ENCODE peak calls at places on chromosomes 7 and 10, in nine cellular contexts. One of them, this sample, is unnamed.

GRCh38 chr7:35467456-35467978 is 213.6 kb upstream of the TBX20 start:
- DNase-seq in fibroblast of the aortic adventitia: no peak
- DNase-seq in NCI-H1694 treated with DMSO at 0.1 percent for 48 hours: no peak
- DNase-seq in activated T-helper 1 cell treated with anti-CD3 and anti-CD28 coated beads, Interleukin-12 subunit alpha, Interleukin-12 subunit beta, Interleukin-2, Interleukin-4 antibody, amounts not matched to agents 30 ng/mL and 10 ng/mL and 1 ng/mL, durations not matched to agents 14 hours and 24 hours and 36 hours: no peak
- DNase-seq in T-helper 2 cell: no peak
- DNase-seq in iris pigment epithelial cell: no peak
- DNase-seq in MCF 10A: no peak
- DNase-seq in uterus: no peak
- DNase-seq in GM13976: no peak
- DNase-seq in this sample: no peak

GRCh38 chr10:69315610-69316312 is 37.5 kb downstream of the HK1 start:
- DNase-seq in fibroblast of the aortic adventitia: no peak
- DNase-seq in NCI-H1694 treated with DMSO at 0.1 percent for 48 hours: no peak
- DNase-seq in activated T-helper 1 cell treated with anti-CD3 and anti-CD28 coated beads, Interleukin-12 subunit alpha, Interleukin-12 subunit beta, Interleukin-2, Interleukin-4 antibody, amounts not matched to agents 30 ng/mL and 10 ng/mL and 1 ng/mL, durations not matched to agents 14 hours and 24 hours and 36 hours: no peak
- DNase-seq in T-helper 2 cell: no peak
- DNase-seq in iris pigment epithelial cell: no peak
- DNase-seq in MCF 10A: no peak
- DNase-seq in uterus: no peak
- DNase-seq in GM13976: no peak
- DNase-seq in this sample: no peak

GRCh38 chr10:4541292-4541691 is 284.7 kb upstream of the AKR1E2 start:
- DNase-seq in fibroblast of the aortic adventitia: peak; percentile 90
- DNase-seq in NCI-H1694 treated with DMSO at 0.1 percent for 48 hours: no peak
- DNase-seq in activated T-helper 1 cell treated with anti-CD3 and anti-CD28 coated beads, Interleukin-12 subunit alpha, Interleukin-12 subunit beta, Interleukin-2, Interleukin-4 antibody, amounts not matched to agents 30 ng/mL and 10 ng/mL and 1 ng/mL, durations not matched to agents 14 hours and 24 hours and 36 hours: no peak
- DNase-seq in T-helper 2 cell: no peak
- DNase-seq in iris pigment epithelial cell: peak; percentile 87
- DNase-seq in MCF 10A: peak; percentile 96
- DNase-seq in uterus: no peak
- DNase-seq in GM13976: no peak
- DNase-seq in this sample: peak; percentile 7

GRCh38 chr7:13988765-13989137 is 715 bp downstream of the ETV1 start:
- DNase-seq in fibroblast of the aortic adventitia: peak; percentile 26
- DNase-seq in NCI-H1694 treated with DMSO at 0.1 percent for 48 hours: no peak
- DNase-seq in activated T-helper 1 cell treated with anti-CD3 and anti-CD28 coated beads, Interleukin-12 subunit alpha, Interleukin-12 subunit beta, Interleukin-2, Interleukin-4 antibody, amounts not matched to agents 30 ng/mL and 10 ng/mL and 1 ng/mL, durations not matched to agents 14 hours and 24 hours and 36 hours: no peak
- DNase-seq in T-helper 2 cell: no peak
- DNase-seq in iris pigment epithelial cell: peak; percentile 41
- DNase-seq in MCF 10A: peak; percentile 38
- DNase-seq in uterus: no peak
- DNase-seq in GM13976: no peak
- DNase-seq in this sample: no peak

GRCh38 chr10:48780341-48780740 is 95.7 kb downstream of the WDFY4 start:
- DNase-seq in fibroblast of the aortic adventitia: no peak
- DNase-seq in NCI-H1694 treated with DMSO at 0.1 percent for 48 hours: no peak
- DNase-seq in activated T-helper 1 cell treated with anti-CD3 and anti-CD28 coated beads, Interleukin-12 subunit alpha, Interleukin-12 subunit beta, Interleukin-2, Interleukin-4 antibody, amounts not matched to agents 30 ng/mL and 10 ng/mL and 1 ng/mL, durations not matched to agents 14 hours and 24 hours and 36 hours: no peak
- DNase-seq in T-helper 2 cell: no peak
- DNase-seq in iris pigment epithelial cell: no peak
- DNase-seq in MCF 10A: no peak
- DNase-seq in uterus: no peak
- DNase-seq in GM13976: no peak
- DNase-seq in this sample: no peak

GRCh38 chr10:132397036-132397541 is at the start of gene PWWP2B:
- DNase-seq in fibroblast of the aortic adventitia: no peak
- DNase-seq in NCI-H1694 treated with DMSO at 0.1 percent for 48 hours: no peak
- DNase-seq in activated T-helper 1 cell treated with anti-CD3 and anti-CD28 coated beads, Interleukin-12 subunit alpha, Interleukin-12 subunit beta, Interleukin-2, Interleukin-4 antibody, amounts not matched to agents 30 ng/mL and 10 ng/mL and 1 ng/mL, durations not matched to agents 14 hours and 24 hours and 36 hours: peak; percentile 61
- DNase-seq in T-helper 2 cell: peak; percentile 42
- DNase-seq in iris pigment epithelial cell: no peak
- DNase-seq in MCF 10A: no peak
- DNase-seq in uterus: peak; percentile 64
- DNase-seq in GM13976: no peak
- DNase-seq in this sample: no peak

GRCh38 chr10:73218466-73219191 is 28.4 kb downstream of the DNAJC9 start:
- DNase-seq in fibroblast of the aortic adventitia: peak; percentile 29
- DNase-seq in NCI-H1694 treated with DMSO at 0.1 percent for 48 hours: no peak
- DNase-seq in activated T-helper 1 cell treated with anti-CD3 and anti-CD28 coated beads, Interleukin-12 subunit alpha, Interleukin-12 subunit beta, Interleukin-2, Interleukin-4 antibody, amounts not matched to agents 30 ng/mL and 10 ng/mL and 1 ng/mL, durations not matched to agents 14 hours and 24 hours and 36 hours: no peak
- DNase-seq in T-helper 2 cell: no peak
- DNase-seq in iris pigment epithelial cell: peak; percentile 53
- DNase-seq in MCF 10A: peak; percentile 38
- DNase-seq in uterus: no peak
- DNase-seq in GM13976: no peak
- DNase-seq in this sample: no peak

GRCh38 chr10:15579605-15580004 is 140.1 kb downstream of the ITGA8 start:
- DNase-seq in fibroblast of the aortic adventitia: peak; percentile 46
- DNase-seq in NCI-H1694 treated with DMSO at 0.1 percent for 48 hours: no peak
- DNase-seq in activated T-helper 1 cell treated with anti-CD3 and anti-CD28 coated beads, Interleukin-12 subunit alpha, Interleukin-12 subunit beta, Interleukin-2, Interleukin-4 antibody, amounts not matched to agents 30 ng/mL and 10 ng/mL and 1 ng/mL, durations not matched to agents 14 hours and 24 hours and 36 hours: no peak
- DNase-seq in T-helper 2 cell: no peak
- DNase-seq in iris pigment epithelial cell: peak; percentile 53
- DNase-seq in MCF 10A: no peak
- DNase-seq in uterus: no peak
- DNase-seq in GM13976: no peak
- DNase-seq in this sample: no peak

This sample was measured in Panc1.